ENCODE peak calls at places on chromosome 16, in nine cellular contexts. One of them, this sample, is unnamed.

GRCh38 chr16:70438325-70438982 is 446 bp downstream of the ST3GAL2 start:
- DNase-seq in uterus: peak; percentile 60
- DNase-seq in effector memory CD4-positive, alpha-beta T cell: no peak
- DNase-seq in GM23248: no peak
- DNase-seq in SJSA1: no peak
- DNase-seq in adrenal gland: peak; percentile 43
- DNase-seq in heart right ventricle: no peak
- DNase-seq in Peyer's patch: peak; percentile 58
- DNase-seq in CD8-positive, alpha-beta memory T cell: no peak
- DNase-seq in this sample: no peak

GRCh38 chr16:2039286-2040030 is 8.2 kb downstream of the NTHL1 start:
- DNase-seq in uterus: peak; percentile 79
- DNase-seq in effector memory CD4-positive, alpha-beta T cell: no peak
- DNase-seq in GM23248: peak; percentile 84
- DNase-seq in SJSA1: peak; percentile 84
- DNase-seq in adrenal gland: no peak
- DNase-seq in heart right ventricle: peak; percentile 93
- DNase-seq in Peyer's patch: peak; percentile 80
- DNase-seq in CD8-positive, alpha-beta memory T cell: no peak
- DNase-seq in this sample: no peak

GRCh38 chr16:24088767-24089166 is 167.4 kb upstream of the CACNG3 start:
- DNase-seq in uterus: no peak
- DNase-seq in effector memory CD4-positive, alpha-beta T cell: no peak
- DNase-seq in GM23248: no peak
- DNase-seq in SJSA1: no peak
- DNase-seq in adrenal gland: no peak
- DNase-seq in heart right ventricle: no peak
- DNase-seq in Peyer's patch: no peak
- DNase-seq in CD8-positive, alpha-beta memory T cell: no peak
- DNase-seq in this sample: no peak

GRCh38 chr16:81610144-81610842 is 165.7 kb downstream of the CMIP start:
- DNase-seq in uterus: peak; percentile 83
- DNase-seq in effector memory CD4-positive, alpha-beta T cell: no peak
- DNase-seq in GM23248: peak; percentile 97
- DNase-seq in SJSA1: no peak
- DNase-seq in adrenal gland: peak; percentile 79
- DNase-seq in heart right ventricle: peak; percentile 72
- DNase-seq in Peyer's patch: peak; percentile 74
- DNase-seq in CD8-positive, alpha-beta memory T cell: no peak
- DNase-seq in this sample: peak; percentile 27

GRCh38 chr16:81495321-81496234 is 51.0 kb downstream of the CMIP start:
- DNase-seq in uterus: no peak
- DNase-seq in effector memory CD4-positive, alpha-beta T cell: no peak
- DNase-seq in GM23248: no peak
- DNase-seq in SJSA1: no peak
- DNase-seq in adrenal gland: no peak
- DNase-seq in heart right ventricle: no peak
- DNase-seq in Peyer's patch: no peak
- DNase-seq in CD8-positive, alpha-beta memory T cell: no peak
- DNase-seq in this sample: no peak

GRCh38 chr16:78987676-78988075 is 612.9 kb downstream of the MAF start:
- DNase-seq in uterus: no peak
- DNase-seq in effector memory CD4-positive, alpha-beta T cell: no peak
- DNase-seq in GM23248: no peak
- DNase-seq in SJSA1: no peak
- DNase-seq in adrenal gland: no peak
- DNase-seq in heart right ventricle: no peak
- DNase-seq in Peyer's patch: no peak
- DNase-seq in CD8-positive, alpha-beta memory T cell: no peak
- DNase-seq in this sample: no peak

GRCh38 chr16:5506021-5506420 is 408.4 kb upstream of the EEF2KMT start:
- DNase-seq in uterus: no peak
- DNase-seq in effector memory CD4-positive, alpha-beta T cell: no peak
- DNase-seq in GM23248: no peak
- DNase-seq in SJSA1: no peak
- DNase-seq in adrenal gland: no peak
- DNase-seq in heart right ventricle: no peak
- DNase-seq in Peyer's patch: no peak
- DNase-seq in CD8-positive, alpha-beta memory T cell: no peak
- DNase-seq in this sample: no peak

GRCh38 chr16:9516444-9516843 is 425.0 kb downstream of the HAPSTR1 start:
- DNase-seq in uterus: no peak
- DNase-seq in effector memory CD4-positive, alpha-beta T cell: no peak
- DNase-seq in GM23248: no peak
- DNase-seq in SJSA1: no peak
- DNase-seq in adrenal gland: no peak
- DNase-seq in heart right ventricle: no peak
- DNase-seq in Peyer's patch: no peak
- DNase-seq in CD8-positive, alpha-beta memory T cell: no peak
- DNase-seq in this sample: no peak

GRCh38 chr16:81711609-81712329 is 67.3 kb upstream of the PLCG2 start:
- DNase-seq in uterus: peak; percentile 52
- DNase-seq in effector memory CD4-positive, alpha-beta T cell: no peak
- DNase-seq in GM23248: peak; percentile 96
- DNase-seq in SJSA1: peak; percentile 92
- DNase-seq in adrenal gland: no peak
- DNase-seq in heart right ventricle: no peak
- DNase-seq in Peyer's patch: no peak
- DNase-seq in CD8-positive, alpha-beta memory T cell: no peak
- DNase-seq in this sample: no peak

GRCh38 chr16:73082608-73083007 is 34.7 kb upstream of the ZFHX3 start:
- DNase-seq in uterus: no peak
- DNase-seq in effector memory CD4-positive, alpha-beta T cell: no peak
- DNase-seq in GM23248: peak; percentile 96
- DNase-seq in SJSA1: peak; percentile 88
- DNase-seq in adrenal gland: no peak
- DNase-seq in heart right ventricle: no peak
- DNase-seq in Peyer's patch: no peak
- DNase-seq in CD8-positive, alpha-beta memory T cell: no peak
- DNase-seq in this sample: no peak

GRCh38 chr16:25633549-25633948 is 58.2 kb upstream of the HS3ST4 start:
- DNase-seq in uterus: no peak
- DNase-seq in effector memory CD4-positive, alpha-beta T cell: no peak
- DNase-seq in GM23248: peak; percentile 6
- DNase-seq in SJSA1: no peak
- DNase-seq in adrenal gland: no peak
- DNase-seq in heart right ventricle: no peak
- DNase-seq in Peyer's patch: no peak
- DNase-seq in CD8-positive, alpha-beta memory T cell: no peak
- DNase-seq in this sample: no peak

GRCh38 chr16:86499889-86500707 is 10.2 kb upstream of the FOXF1 start:
- DNase-seq in uterus: no peak
- DNase-seq in effector memory CD4-positive, alpha-beta T cell: no peak
- DNase-seq in GM23248: no peak
- DNase-seq in SJSA1: no peak
- DNase-seq in adrenal gland: no peak
- DNase-seq in heart right ventricle: no peak
- DNase-seq in Peyer's patch: no peak
- DNase-seq in CD8-positive, alpha-beta memory T cell: no peak
- DNase-seq in this sample: no peak

GRCh38 chr16:28975158-28975603 is 603 bp downstream of the SPNS1 start:
- DNase-seq in uterus: no peak
- DNase-seq in effector memory CD4-positive, alpha-beta T cell: no peak
- DNase-seq in GM23248: peak; percentile 47
- DNase-seq in SJSA1: no peak
- DNase-seq in adrenal gland: no peak
- DNase-seq in heart right ventricle: no peak
- DNase-seq in Peyer's patch: no peak
- DNase-seq in CD8-positive, alpha-beta memory T cell: no peak
- DNase-seq in this sample: no peak

GRCh38 chr16:77408607-77409006 is 26.2 kb downstream of the ADAMTS18 start:
- DNase-seq in uterus: no peak
- DNase-seq in effector memory CD4-positive, alpha-beta T cell: no peak
- DNase-seq in GM23248: no peak
- DNase-seq in SJSA1: no peak
- DNase-seq in adrenal gland: no peak
- DNase-seq in heart right ventricle: no peak
- DNase-seq in Peyer's patch: no peak
- DNase-seq in CD8-positive, alpha-beta memory T cell: no peak
- DNase-seq in this sample: no peak

GRCh38 chr16:51143166-51143565 is 7.9 kb downstream of the SALL1 start:
- DNase-seq in uterus: no peak
- DNase-seq in effector memory CD4-positive, alpha-beta T cell: no peak
- DNase-seq in GM23248: no peak
- DNase-seq in SJSA1: peak; percentile 47
- DNase-seq in adrenal gland: no peak
- DNase-seq in heart right ventricle: no peak
- DNase-seq in Peyer's patch: no peak
- DNase-seq in CD8-positive, alpha-beta memory T cell: no peak
- DNase-seq in this sample: no peak
- H3K4me1 ChIP-seq in uterus: no peaks in the 10 kb centered on the region
- H3K4me1 ChIP-seq in effector memory CD4-positive, alpha-beta T cell: no peaks in the 10 kb centered on the region
- H3K4me1 ChIP-seq in GM23248: peaks cover 19% of the 10 kb centered on the region
- H3K4me1 ChIP-seq in SJSA1: peaks cover 59% of the 10 kb centered on the region
- H3K4me1 ChIP-seq in adrenal gland: no peaks in the 10 kb centered on the region
- H3K4me1 ChIP-seq in heart right ventricle: no peaks in the 10 kb centered on the region
- H3K4me1 ChIP-seq in Peyer's patch: no peaks in the 10 kb centered on the region
- H3K4me1 ChIP-seq in CD8-positive, alpha-beta memory T cell: no peaks in the 10 kb centered on the region
- H3K4me1 ChIP-seq in this sample: no peaks in the 10 kb centered on the region

GRCh38 chr16:88917915-88918627 is 51.6 kb upstream of the PABPN1L start:
- DNase-seq in uterus: no peak
- DNase-seq in effector memory CD4-positive, alpha-beta T cell: no peak
- DNase-seq in GM23248: no peak
- DNase-seq in SJSA1: no peak
- DNase-seq in adrenal gland: no peak
- DNase-seq in heart right ventricle: no peak
- DNase-seq in Peyer's patch: no peak
- DNase-seq in CD8-positive, alpha-beta memory T cell: no peak
- DNase-seq in this sample: no peak
- H3K4me1 ChIP-seq in uterus: peaks cover 8% of the 10 kb centered on the region
- H3K4me1 ChIP-seq in effector memory CD4-positive, alpha-beta T cell: peaks cover 9% of the 10 kb centered on the region
- H3K4me1 ChIP-seq in GM23248: peaks cover 11% of the 10 kb centered on the region
- H3K4me1 ChIP-seq in SJSA1: peaks cover 7% of the 10 kb centered on the region
- H3K4me1 ChIP-seq in adrenal gland: peaks cover 27% of the 10 kb centered on the region
- H3K4me1 ChIP-seq in heart right ventricle: peaks cover 33% of the 10 kb centered on the region
- H3K4me1 ChIP-seq in Peyer's patch: peaks cover 18% of the 10 kb centered on the region
- H3K4me1 ChIP-seq in CD8-positive, alpha-beta memory T cell: peaks cover 4% of the 10 kb centered on the region
- H3K4me1 ChIP-seq in this sample: peaks cover 3% of the 10 kb centered on the region

DNA sequence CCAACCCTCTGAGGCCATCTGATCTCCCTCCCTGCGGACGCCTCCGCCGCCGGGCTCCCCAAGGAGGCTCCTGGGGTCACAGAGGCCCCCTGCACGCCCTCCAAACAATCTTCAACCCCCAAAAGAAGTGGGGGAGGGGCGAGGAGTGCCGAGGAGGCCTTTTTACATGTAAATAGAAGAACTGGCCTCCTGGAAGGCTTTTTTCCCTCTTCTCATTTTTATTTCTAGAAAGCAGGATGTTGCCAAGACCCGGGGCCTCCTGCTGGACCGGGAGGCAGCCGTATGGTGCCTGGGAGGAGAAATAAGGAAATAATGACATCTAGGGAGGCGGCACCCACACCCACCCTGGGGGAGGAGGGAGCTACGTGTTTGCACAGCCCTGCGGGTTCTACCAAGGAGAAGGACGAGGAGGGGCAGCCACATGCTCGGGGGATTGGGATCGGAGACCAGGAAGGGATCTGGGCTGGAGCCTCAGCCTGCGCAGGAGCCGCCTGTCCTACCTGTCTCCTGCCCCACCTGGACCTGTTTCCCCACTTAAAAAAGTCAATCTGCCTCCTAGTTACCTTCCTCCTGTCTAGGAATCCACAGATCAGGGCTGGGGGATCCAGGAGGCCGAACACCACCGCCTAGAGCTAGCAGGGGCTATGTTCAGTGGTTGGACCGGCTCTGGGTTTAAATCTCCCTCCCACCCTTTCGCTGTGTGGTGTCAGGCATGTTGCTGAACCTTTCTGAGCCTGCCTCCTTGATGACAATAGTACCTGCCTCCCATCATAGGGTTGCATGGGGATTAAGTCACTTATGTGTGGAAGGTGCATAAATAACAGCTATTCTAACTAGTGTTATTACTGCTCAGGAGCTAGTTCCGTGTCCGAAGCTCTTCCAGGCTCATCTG is 175.7 kb upstream of the GSE1 start:
- DNase-seq in uterus: peak; percentile 77
- DNase-seq in effector memory CD4-positive, alpha-beta T cell: no peak
- DNase-seq in GM23248: peak; percentile 40
- DNase-seq in SJSA1: no peak
- DNase-seq in adrenal gland: no peak
- DNase-seq in heart right ventricle: no peak
- DNase-seq in Peyer's patch: peak; percentile 81
- DNase-seq in CD8-positive, alpha-beta memory T cell: no peak
- DNase-seq in this sample: no peak
- H3K4me1 ChIP-seq in uterus: peaks cover 15% of the 10 kb centered on the region
- H3K4me1 ChIP-seq in effector memory CD4-positive, alpha-beta T cell: no peaks in the 10 kb centered on the region
- H3K4me1 ChIP-seq in GM23248: peaks cover 16% of the 10 kb centered on the region
- H3K4me1 ChIP-seq in SJSA1: no peaks in the 10 kb centered on the region
- H3K4me1 ChIP-seq in adrenal gland: no peaks in the 10 kb centered on the region
- H3K4me1 ChIP-seq in heart right ventricle: peaks cover 5% of the 10 kb centered on the region
- H3K4me1 ChIP-seq in Peyer's patch: peaks cover 3% of the 10 kb centered on the region
- H3K4me1 ChIP-seq in CD8-positive, alpha-beta memory T cell: no peaks in the 10 kb centered on the region
- H3K4me1 ChIP-seq in this sample: peaks cover 9% of the 10 kb centered on the region

DNA sequence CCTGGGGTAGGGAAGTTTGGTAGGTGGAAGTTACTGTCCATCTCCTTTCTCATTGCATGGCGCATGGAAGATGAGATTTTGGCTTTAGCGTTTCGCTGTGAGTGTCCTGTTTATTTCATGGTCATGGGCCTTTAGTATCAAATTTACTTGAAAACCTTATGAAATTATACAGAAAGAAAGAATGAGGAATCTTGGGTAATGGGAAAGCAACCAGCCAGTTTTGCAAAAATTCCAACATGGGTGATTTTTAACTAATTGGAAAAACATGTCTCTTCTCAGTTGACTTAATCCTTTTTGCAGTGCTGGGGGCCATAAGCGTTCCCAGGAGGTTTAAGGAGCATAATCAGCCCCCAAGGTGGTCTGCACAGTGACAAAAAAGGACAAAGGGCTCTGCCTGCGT is 15.8 kb downstream of the RMI2 start:
- DNase-seq in uterus: no peak
- DNase-seq in effector memory CD4-positive, alpha-beta T cell: no peak
- DNase-seq in GM23248: peak; percentile 64
- DNase-seq in SJSA1: no peak
- DNase-seq in adrenal gland: no peak
- DNase-seq in heart right ventricle: no peak
- DNase-seq in Peyer's patch: no peak
- DNase-seq in CD8-positive, alpha-beta memory T cell: no peak
- DNase-seq in this sample: no peak
- H3K4me1 ChIP-seq in uterus: peaks cover 16% of the 10 kb centered on the region
- H3K4me1 ChIP-seq in effector memory CD4-positive, alpha-beta T cell: peaks cover 22% of the 10 kb centered on the region
- H3K4me1 ChIP-seq in GM23248: peaks cover 86% of the 10 kb centered on the region
- H3K4me1 ChIP-seq in SJSA1: peaks cover 76% of the 10 kb centered on the region
- H3K4me1 ChIP-seq in adrenal gland: peaks cover 27% of the 10 kb centered on the region
- H3K4me1 ChIP-seq in heart right ventricle: peaks cover 35% of the 10 kb centered on the region
- H3K4me1 ChIP-seq in Peyer's patch: peaks cover 17% of the 10 kb centered on the region
- H3K4me1 ChIP-seq in CD8-positive, alpha-beta memory T cell: peaks cover 41% of the 10 kb centered on the region
- H3K4me1 ChIP-seq in this sample: peaks cover 12% of the 10 kb centered on the region